ENCODE peak calls at places on chromosomes 12 and 14, in ten cellular contexts. M, A, C, Y, S, V, X, U, K and L are unnamed samples.
A peak's percentile ranks its signal among the peaks of the same experiment; 100 is the strongest.

GRCh38 chr12:32603858-32604257 is 75.2 kb upstream of the DNM1L start:
- DNase-seq in S (no peak), V (no peak), U (peak; percentile 45), X (no peak), K (no peak), A (peak; percentile 68), M (no peak), C (peak; percentile 21), Y (no peak), L (no peak)

GRCh38 chr12:63779498-63780481 is at the start of gene RXYLT1:
- DNase-seq in A (peak; percentile 94), X (peak; percentile 30), V (peak; percentile 82), U (peak; percentile 82), S (peak; percentile 90), M (peak; percentile 87), K (peak; percentile 24), Y (peak; percentile 89), C (peak; percentile 16), L (peak; percentile 75)

GRCh38 chr12:51692016-51692415 is 101.0 kb downstream of the SCN8A start:
- DNase-seq in M (no peak), U (no peak), K (no peak), Y (no peak), X (no peak), S (no peak), V (no peak), C (no peak), A (no peak), L (no peak)

GRCh38 chr12:94621662-94622359 is 28.5 kb downstream of the TMCC3 start:
- DNase-seq in X (no peak), C (no peak), U (peak; percentile 72), Y (no peak), K (no peak), A (peak; percentile 79), S (no peak), V (no peak), M (no peak), L (peak; percentile 55)

GRCh38 chr14:99420711-99421110 is 59.9 kb downstream of the SETD3 start:
- DNase-seq in C (no peak), A (no peak), K (no peak), X (no peak), Y (no peak), V (no peak), M (no peak), S (no peak), U (no peak), L (no peak)

GRCh38 chr12:114668151-114668891 is 15.7 kb downstream of the TBX3 start:
- DNase-seq in A (peak; percentile 81), Y (peak; percentile 82), S (peak; percentile 72), X (no peak), M (peak; percentile 77), V (peak; percentile 94), C (no peak), U (peak; percentile 77), K (peak; percentile 19), L (no peak)

GRCh38 chr12:66947119-66947518 is 268.2 kb upstream of the GRIP1 start:
- DNase-seq in V (no peak), C (no peak), X (no peak), K (no peak), A (no peak), U (no peak), M (no peak), S (no peak), Y (no peak), L (no peak)

GRCh38 chr12:132145334-132145733 is 1.1 kb downstream of the NOC4L start:
- DNase-seq in U (no peak), M (peak; percentile 13), Y (no peak), K (no peak), C (no peak), V (no peak), S (no peak), X (no peak), A (no peak), L (peak; percentile 47)

GRCh38 chr12:20368653-20369163 is 371 bp downstream of the PDE3A start:
- DNase-seq in A (peak; percentile 35), C (no peak), X (no peak), S (peak; percentile 44), U (peak; percentile 64), V (no peak), Y (peak; percentile 59), M (no peak), K (no peak), L (no peak)

GRCh38 chr14:103698380-103699260 is 16.6 kb downstream of the XRCC3 start:
- DNase-seq in K (no peak), M (peak; percentile 77), V (peak; percentile 87), X (no peak), C (no peak), A (no peak), Y (no peak), S (no peak), U (no peak), L (no peak)

GRCh38 chr12:46787496-46788055 is 38.2 kb downstream of the SLC38A4 start:
- DNase-seq in X (no peak), M (no peak), C (no peak), S (no peak), K (no peak), A (no peak), Y (no peak), V (no peak), U (peak; percentile 23), L (no peak)

GRCh38 chr12:12992418-12993175 is 7.5 kb downstream of the HEBP1 start:
- DNase-seq in A (no peak), K (no peak), S (no peak), X (peak; percentile 93), U (peak; percentile 98), Y (no peak), M (no peak), C (peak; percentile 87), V (no peak), L (peak; percentile 83)

GRCh38 chr12:113316155-113316554 is 18.8 kb downstream of the SLC8B1 start:
- DNase-seq in C (no peak), S (no peak), U (no peak), A (no peak), Y (no peak), M (no peak), V (no peak), X (no peak), K (no peak), L (no peak)

DNA sequence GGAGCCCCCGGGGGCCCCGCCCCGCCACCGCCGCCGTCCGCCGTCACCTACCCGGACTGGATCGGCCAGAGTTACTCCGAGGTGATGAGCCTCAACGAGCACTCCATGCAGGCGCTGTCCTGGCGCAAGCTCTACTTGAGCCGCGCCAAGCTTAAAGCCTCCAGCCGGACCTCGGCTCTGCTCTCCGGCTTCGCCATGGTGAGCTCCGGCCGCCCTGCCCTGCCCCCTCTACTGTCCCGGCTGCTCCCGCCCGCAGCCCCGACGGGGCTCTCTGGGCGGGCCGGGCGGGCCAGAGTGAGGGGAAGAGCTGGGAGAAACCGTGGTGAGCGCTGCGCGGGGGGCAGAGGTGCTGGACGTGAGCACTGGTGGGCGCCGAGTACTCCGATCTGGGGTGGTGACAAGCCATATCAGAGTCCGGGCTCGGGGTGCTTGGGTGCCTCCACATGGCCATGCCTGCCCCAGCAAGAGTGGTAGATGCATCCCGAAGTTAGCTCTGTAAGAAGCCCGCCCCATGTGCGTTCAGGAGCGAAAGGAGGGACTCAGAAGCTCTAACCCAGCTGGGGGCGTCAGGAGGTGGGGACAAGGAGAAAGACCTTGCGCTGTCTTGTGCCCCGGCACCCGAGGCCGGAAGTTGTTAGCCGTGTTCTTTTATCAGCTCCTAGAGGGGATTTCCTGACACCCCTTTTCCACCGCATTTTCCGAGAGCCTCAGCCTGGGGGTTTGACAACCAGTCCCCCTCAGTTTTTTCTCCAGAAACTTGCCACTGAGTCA is 708 bp downstream of the ORAI1 start:
- DNase-seq in X (no peak), S (peak; percentile 56), C (no peak), A (peak; percentile 80), K (peak; percentile 23), M (peak; percentile 61), V (peak; percentile 47), Y (peak; percentile 64), U (peak; percentile 72), L (no peak)
- TF ChIP-seq CTCF in X (peak; percentile 31), S (no peak), C (peak; percentile 36), A (peak; percentile 31), K (no peak), M (no peak), V (no peak), Y (no peak), U (peak; percentile 5), L (peak; percentile 19)

DNA sequence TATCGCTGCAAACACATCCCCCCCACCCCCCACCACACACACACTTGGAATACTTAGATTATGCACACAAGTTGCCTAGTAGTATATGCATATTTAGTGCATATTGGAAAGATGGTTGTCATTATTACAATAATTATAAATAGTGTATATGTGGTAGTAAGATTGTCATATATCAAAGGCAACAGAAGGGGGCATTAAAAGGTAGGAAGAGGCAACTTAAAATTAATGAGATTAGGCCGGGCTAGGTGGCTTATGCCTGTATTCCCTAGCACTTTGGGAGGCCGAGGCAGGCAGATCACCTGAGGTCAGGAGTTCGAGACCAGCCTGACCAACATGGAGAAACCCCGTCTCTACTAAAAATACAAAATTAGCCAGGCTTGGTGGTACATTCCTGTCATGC is 52.1 kb downstream of the GSC start:
- DNase-seq in S (no peak), C (no peak), X (no peak), V (no peak), K (no peak), U (peak; percentile 15), M (no peak), A (no peak), Y (no peak), L (no peak)
- TF ChIP-seq CTCF in S (no peak), C (no peak), X (no peak), V (peak; percentile 6), K (no peak), U (peak; percentile 9), M (no peak), A (no peak), Y (no peak), L (no peak)

DNA sequence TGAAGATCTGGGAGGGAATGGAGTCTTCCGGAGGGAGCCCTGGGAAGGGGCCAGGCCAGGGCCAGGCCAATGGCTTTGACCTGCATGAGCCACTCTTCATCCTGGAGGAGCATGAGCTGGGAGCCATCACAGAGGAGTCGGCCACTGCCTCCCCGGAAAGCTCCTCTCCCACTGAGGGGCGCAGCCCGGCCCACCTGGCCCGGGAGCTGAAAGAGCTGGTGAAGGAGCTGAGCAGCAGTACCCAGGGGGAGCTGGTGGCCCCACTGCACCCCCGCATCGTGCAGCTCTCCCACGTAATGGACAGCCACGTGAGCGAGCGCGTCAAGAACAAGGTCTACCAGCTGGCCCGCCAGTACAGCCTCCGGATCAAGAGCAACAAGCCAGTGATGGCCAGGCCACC is 37.7 kb downstream of the PLEKHG3 start:
- DNase-seq in M (no peak), Y (no peak), U (no peak), X (no peak), C (no peak), V (no peak), A (no peak), S (no peak), K (no peak), L (no peak)
- TF ChIP-seq CTCF in M (no peak), Y (no peak), U (no peak), X (no peak), C (no peak), V (no peak), A (no peak), S (no peak), K (no peak), L (no peak)

DNA sequence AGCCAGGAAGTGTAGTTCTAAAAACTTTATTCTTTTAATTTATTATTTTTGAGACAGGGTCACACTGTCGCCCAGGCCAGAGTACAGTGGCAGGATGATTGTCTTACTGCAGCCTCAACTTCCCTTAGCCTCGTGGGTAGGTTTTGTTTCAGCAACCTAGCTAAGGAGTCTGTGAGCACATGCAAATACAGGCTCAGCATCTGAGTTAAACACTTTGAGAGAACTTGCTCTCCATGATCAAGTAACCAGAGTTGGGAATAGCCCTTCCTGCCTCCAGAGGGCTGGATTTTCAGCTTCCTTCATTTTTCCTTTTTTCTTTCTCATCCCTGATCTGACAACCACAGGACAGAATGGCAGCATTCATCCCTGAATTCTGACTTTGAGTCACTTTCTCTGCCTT is 871.3 kb downstream of the GALC start:
- DNase-seq in Y (no peak), S (no peak), M (no peak), V (no peak), X (no peak), C (no peak), A (no peak), K (no peak), U (no peak), L (no peak)
- TF ChIP-seq CTCF in Y (no peak), S (no peak), M (no peak), V (no peak), X (no peak), C (no peak), A (no peak), K (no peak), U (no peak), L (no peak)